ENCODE peak calls at places on chromosomes 1 and 21, in four cellular contexts. Y, V, I and G are unnamed samples.

GRCh38 chr21:33266784-33267135 is 593 bp downstream of the IL10RB start:
- DNase-seq in Y (no peak), V (peak), I (peak), G (no peak)

GRCh38 chr1:172489847-172490246 is 43.1 kb upstream of the SUCO start:
- DNase-seq in Y (no peak), V (no peak), I (no peak), G (no peak)

GRCh38 chr1:6743189-6744101 is 41.8 kb upstream of the CAMTA1 start:
- DNase-seq in Y (peak), V (peak), I (peak), G (no peak)

GRCh38 chr1:86914998-86915736 is 732 bp downstream of the HS2ST1 start:
- DNase-seq in Y (peak), V (peak), I (peak), G (peak)

GRCh38 chr1:235404190-235404589 is 37.0 kb downstream of the TBCE start:
- DNase-seq in Y (peak), V (no peak), I (no peak), G (no peak)

GRCh38 chr1:243718893-243719292 is 131.2 kb downstream of the AKT3 start:
- DNase-seq in Y (peak), V (peak), I (no peak), G (peak)

GRCh38 chr1:41776896-41777431 is 141.8 kb downstream of the HIVEP3 start:
- DNase-seq in Y (no peak), V (no peak), I (no peak), G (no peak)

GRCh38 chr1:206809504-206810084 is 37.3 kb upstream of the IL10 start:
- DNase-seq in Y (peak), V (peak), I (peak), G (peak)

GRCh38 chr1:209755926-209756607 is at the start of gene TRAF3IP3:
- DNase-seq in Y (no peak), V (no peak), I (peak), G (no peak)

GRCh38 chr1:26788836-26789611 is 1.3 kb downstream of the PIGV start:
- DNase-seq in Y (peak), V (peak), I (peak), G (peak)

GRCh38 chr1:171753182-171753581 is 11.3 kb upstream of the VAMP4 start:
- DNase-seq in Y (no peak), V (no peak), I (no peak), G (no peak)

GRCh38 chr1:41977329-41977728 is 58.6 kb upstream of the HIVEP3 start:
- DNase-seq in Y (no peak), V (no peak), I (no peak), G (no peak)